ENCODE peak calls at places on chromosomes 4 and X, in nine cellular contexts. B is glutamatergic neuron; R is activated T-cell treated with anti-CD3 and anti-CD28 coated beads for 48 hours; Y is epithelial cell of prostate; M is epithelial cell of proximal tubule; C is H7; Z is NCI-H1092 treated with DMSO at 0.1 percent for 48 hours; D is bronchial epithelial cell; Q is activated CD4-positive, alpha-beta T cell treated with anti-CD3 and anti-CD28 coated beads, Interleukin-2, amount 50 U/mL, for 1 hour. X is an unnamed sample.

GRCh38 chr4:83686166-83686565 is 150.3 kb downstream of the GPAT3 start:
- DNase-seq in Y (peak; percentile 63), R (no peak), D (peak; percentile 55), Z (no peak), M (no peak), B (no peak), C (no peak), Q (no peak), X (no peak)

GRCh38 chr4:26207631-26208030 is 113.2 kb upstream of the RBPJ start:
- DNase-seq in Q (no peak), M (no peak), Z (no peak), B (no peak), Y (no peak), C (no peak), D (peak; percentile 37), R (no peak), X (no peak)

GRCh38 chr4:179465131-179465797 is 2023.0 kb upstream of the AGA start:
- DNase-seq in B (no peak), Y (peak; percentile 18), C (peak; percentile 4), Z (no peak), M (no peak), Q (no peak), D (peak; percentile 68), R (no peak), X (no peak)

GRCh38 chr4:91288702-91289311 is 1015.0 kb upstream of the GRID2 start:
- DNase-seq in Y (no peak), R (no peak), B (no peak), Z (peak; percentile 51), C (no peak), M (no peak), Q (no peak), D (no peak), X (no peak)

GRCh38 chrX:29634516-29634915 is 580.8 kb upstream of the MAGEB2 start:
- DNase-seq in C (no peak), Y (no peak), R (no peak), B (no peak), M (no peak), Z (no peak), D (no peak), Q (no peak), X (no peak)

GRCh38 chr4:10462876-10463275 is 5.7 kb upstream of the ZNF518B start:
- DNase-seq in Z (no peak), Q (no peak), B (no peak), R (no peak), C (no peak), Y (no peak), M (no peak), D (no peak), X (no peak)

GRCh38 chrX:19593684-19594083 is 78.4 kb upstream of the MAP3K15 start:
- DNase-seq in D (peak; percentile 55), Q (peak; percentile 1), B (no peak), C (no peak), M (no peak), Y (no peak), Z (peak; percentile 41), R (no peak), X (no peak)

GRCh38 chrX:124940536-124940935 is 379.1 kb upstream of the TEX13C start:
- DNase-seq in M (no peak), D (no peak), B (no peak), Z (no peak), C (no peak), R (no peak), Q (no peak), Y (no peak), X (no peak)

GRCh38 chr4:141789716-141790115 is 153.3 kb downstream of the IL15 start:
- DNase-seq in Y (no peak), Z (no peak), Q (no peak), B (no peak), C (no peak), R (no peak), M (no peak), D (no peak), X (no peak)

GRCh38 chr4:140233811-140234696 is 80.1 kb upstream of the MAML3 start:
- DNase-seq in R (no peak), Y (no peak), D (no peak), Z (no peak), M (no peak), Q (no peak), B (no peak), C (no peak), X (no peak)

GRCh38 chr4:7826909-7827306 is 112.8 kb downstream of the AFAP1 start:
- DNase-seq in R (no peak), C (no peak), M (no peak), Q (no peak), D (no peak), B (no peak), Y (no peak), Z (no peak), X (no peak)

GRCh38 chr4:47289805-47290204 is 173.7 kb downstream of the COMMD8 start:
- DNase-seq in Q (no peak), C (no peak), D (no peak), B (no peak), Y (no peak), R (no peak), Z (no peak), M (no peak), X (no peak)

GRCh38 chrX:24495700-24496099 is 30.6 kb downstream of the PDK3 start:
- DNase-seq in Q (no peak), C (no peak), M (no peak), B (no peak), Y (no peak), D (no peak), Z (no peak), R (no peak), X (no peak)

GRCh38 chr4:149223659-149224058 is 592.0 kb downstream of the IQCM start:
- DNase-seq in B (no peak), C (no peak), D (peak; percentile 72), M (no peak), Z (no peak), Y (peak; percentile 8), Q (no peak), R (no peak), X (no peak)

GRCh38 chrX:20412871-20413486 is 146.3 kb upstream of the RPS6KA3 start:
- DNase-seq in Q (peak; percentile 38), D (no peak), Z (no peak), Y (no peak), R (no peak), M (no peak), B (no peak), C (no peak), X (peak; percentile 60)

GRCh38 chrX:109268340-109268739 is 213.5 kb downstream of the GUCY2F start:
- DNase-seq in Y (peak; percentile 33), B (no peak), M (no peak), Z (no peak), Q (no peak), C (no peak), D (peak; percentile 81), R (no peak), X (no peak)

GRCh38 chr4:174604198-174604597 is 81.9 kb upstream of the HPGD start:
- DNase-seq in C (no peak), R (no peak), M (no peak), B (no peak), D (peak; percentile 98), Z (peak; percentile 26), Q (no peak), Y (peak; percentile 96), X (no peak)

GRCh38 chr4:70754470-70754869 is 32.7 kb downstream of the RUFY3 start:
- DNase-seq in D (no peak), C (no peak), M (no peak), Y (no peak), B (no peak), Q (no peak), R (no peak), Z (no peak), X (no peak)

GRCh38 chr4:185398618-185399017 is 2.0 kb downstream of the ANKRD37 start:
- DNase-seq in Q (no peak), D (no peak), M (no peak), R (no peak), Y (no peak), Z (no peak), B (no peak), C (no peak), X (no peak)

GRCh38 chr4:105808459-105809041 is 86.7 kb upstream of the NPNT start:
- DNase-seq in M (no peak), R (no peak), C (no peak), Y (peak; percentile 10), Z (no peak), D (peak; percentile 46), B (no peak), Q (no peak), X (no peak)

GRCh38 chrX:49878834-49879655 is at the start of gene USP27X:
- DNase-seq in D (peak; percentile 77), R (peak; percentile 48), C (peak; percentile 83), B (peak; percentile 72), Y (no peak), M (peak; percentile 44), Q (peak; percentile 73), Z (peak; percentile 94), X (peak; percentile 82)

GRCh38 chr4:102318526-102318925 is 26.8 kb downstream of the SLC39A8 start:
- DNase-seq in C (no peak), Y (no peak), M (no peak), D (peak; percentile 49), R (no peak), Q (no peak), Z (no peak), B (no peak), X (no peak)

GRCh38 chr4:134364928-134365327 is 163.3 kb upstream of the PABPC4L start:
- DNase-seq in R (no peak), M (no peak), D (no peak), Q (no peak), B (no peak), Z (no peak), C (no peak), Y (no peak), X (no peak)